ENCODE peak calls at places on chromosomes 13 and 19, in nine cellular contexts. J, Q, T, R, A, M, X, D and U are unnamed samples. For H3K27me3, the result is how much of the 10 kb centered on the place peaks cover.

GRCh38 chr19:10760268-10760944 is 42.5 kb downstream of the DNM2 start:
- DNase-seq in J (no peak), Q (no peak), T (peak), R (no peak), A (no peak), M (peak), X (no peak), D (no peak), U (no peak)

GRCh38 chr13:20960663-20961309 is 58.2 kb upstream of the XPO4 start:
- DNase-seq in J (no peak), Q (no peak), T (no peak), R (no peak), A (no peak), M (peak), X (no peak), D (no peak), U (no peak)

GRCh38 chr13:78826936-78827335 is 168.0 kb upstream of the OBI1 start:
- DNase-seq in J (no peak), Q (no peak), T (no peak), R (no peak), A (no peak), M (no peak), X (no peak), D (no peak), U (no peak)

GRCh38 chr19:45854167-45854778 is 8.7 kb downstream of the SYMPK start:
- DNase-seq in J (no peak), Q (no peak), T (no peak), R (no peak), A (no peak), M (no peak), X (peak), D (no peak), U (no peak)

GRCh38 chr13:95784161-95784880 is 107.4 kb downstream of the DNAJC3 start:
- DNase-seq in J (peak), Q (no peak), T (no peak), R (no peak), A (no peak), M (no peak), X (no peak), D (peak), U (no peak)

GRCh38 chr13:64311948-64312347 is 2896.3 kb upstream of the PCDH20 start:
- DNase-seq in J (no peak), Q (no peak), T (no peak), R (no peak), A (no peak), M (no peak), X (no peak), D (no peak), U (no peak)

GRCh38 chr13:105979131-105979530 is 556.3 kb downstream of the EFNB2 start:
- DNase-seq in J (no peak), Q (no peak), T (no peak), R (no peak), A (no peak), M (no peak), X (no peak), D (peak), U (no peak)

GRCh38 chr19:52148256-52148655 is 8.5 kb upstream of the ZNF616 start:
- DNase-seq in J (no peak), Q (no peak), T (no peak), R (no peak), A (no peak), M (no peak), X (no peak), D (no peak), U (no peak)

GRCh38 chr19:19372656-19373416 is 32.6 kb upstream of the GATAD2A start:
- DNase-seq in J (no peak), Q (peak), T (peak), R (no peak), A (peak), M (peak), X (no peak), D (no peak), U (peak)

GRCh38 chr19:39277598-39277997 is 9.4 kb downstream of the IFNL2 start:
- DNase-seq in J (no peak), Q (no peak), T (no peak), R (no peak), A (no peak), M (no peak), X (no peak), D (no peak), U (peak)

GRCh38 chr13:47628666-47629065 is 372.4 kb downstream of the SUCLA2 start:
- DNase-seq in J (no peak), Q (no peak), T (no peak), R (no peak), A (no peak), M (no peak), X (no peak), D (no peak), U (no peak)

GRCh38 chr13:36288794-36289391 is 8.7 kb downstream of the CCDC169 start:
- DNase-seq in J (no peak), Q (no peak), T (no peak), R (no peak), A (no peak), M (no peak), X (no peak), D (no peak), U (no peak)

GRCh38 chr13:69178000-69178399 is 929.6 kb upstream of the ATXN8OS start:
- DNase-seq in J (no peak), Q (no peak), T (no peak), R (no peak), A (no peak), M (no peak), X (no peak), D (no peak), U (no peak)

GRCh38 chr13:30257433-30258099 is 49.8 kb downstream of the KATNAL1 start:
- DNase-seq in J (no peak), Q (peak), T (no peak), R (no peak), A (no peak), M (no peak), X (peak), D (no peak), U (no peak)

GRCh38 chr19:18915639-18916038 is 3.5 kb downstream of the COPE start:
- DNase-seq in J (no peak), Q (peak), T (peak), R (peak), A (no peak), M (peak), X (peak), D (no peak), U (no peak)

GRCh38 chr13:22944378-22944777 is 236.4 kb upstream of the SGCG start:
- DNase-seq in J (no peak), Q (peak), T (no peak), R (no peak), A (no peak), M (no peak), X (no peak), D (no peak), U (no peak)

GRCh38 chr19:41323430-41324125 is 13.6 kb downstream of the CCDC97 start:
- DNase-seq in J (peak), Q (peak), T (no peak), R (no peak), A (peak), M (peak), X (peak), D (no peak), U (no peak)

GRCh38 chr19:41377977-41378707 is 1.8 kb downstream of the TMEM91 start:
- DNase-seq in J (no peak), Q (peak), T (no peak), R (no peak), A (no peak), M (no peak), X (peak), D (no peak), U (no peak)

GRCh38 chr13:57634829-57635165 is 3.3 kb downstream of the PCDH17 start:
- DNase-seq in J (no peak), Q (peak), T (no peak), R (peak), A (no peak), M (no peak), X (peak), D (no peak), U (no peak)

GRCh38 chr13:89066868-89067466 is 1395.8 kb downstream of the SLITRK5 start:
- DNase-seq in J (no peak), Q (peak), T (no peak), R (no peak), A (no peak), M (peak), X (peak), D (peak), U (peak)

GRCh38 chr19:49421039-49421877 is 2.0 kb downstream of the PTH2 start:
- DNase-seq in J (no peak), Q (peak), T (no peak), R (peak), A (no peak), M (peak), X (peak), D (no peak), U (peak)

GRCh38 chr19:49423985-49424303 is 703 bp upstream of the PTH2 start:
- DNase-seq in J (no peak), Q (no peak), T (no peak), R (no peak), A (no peak), M (no peak), X (no peak), D (no peak), U (no peak)

GRCh38 chr19:49421878-49422202 is 1.4 kb downstream of the PTH2 start:
- DNase-seq in J (no peak), Q (no peak), T (no peak), R (no peak), A (no peak), M (no peak), X (peak), D (no peak), U (no peak)

GRCh38 chr19:49423278-49423984 is at the start of gene PTH2:
- DNase-seq in J (no peak), Q (no peak), T (no peak), R (no peak), A (no peak), M (no peak), X (no peak), D (no peak), U (no peak)

GRCh38 chr19:49422407-49423277 is 599 bp downstream of the PTH2 start:
- DNase-seq in J (no peak), Q (peak), T (no peak), R (peak), A (no peak), M (no peak), X (peak), D (no peak), U (no peak)
- H3K27me3 ChIP-seq in J (half or more), Q (under half), T (half or more), R (half or more), A (under half), M (half or more), X (half or more), D (half or more), U (under half)

DNA sequence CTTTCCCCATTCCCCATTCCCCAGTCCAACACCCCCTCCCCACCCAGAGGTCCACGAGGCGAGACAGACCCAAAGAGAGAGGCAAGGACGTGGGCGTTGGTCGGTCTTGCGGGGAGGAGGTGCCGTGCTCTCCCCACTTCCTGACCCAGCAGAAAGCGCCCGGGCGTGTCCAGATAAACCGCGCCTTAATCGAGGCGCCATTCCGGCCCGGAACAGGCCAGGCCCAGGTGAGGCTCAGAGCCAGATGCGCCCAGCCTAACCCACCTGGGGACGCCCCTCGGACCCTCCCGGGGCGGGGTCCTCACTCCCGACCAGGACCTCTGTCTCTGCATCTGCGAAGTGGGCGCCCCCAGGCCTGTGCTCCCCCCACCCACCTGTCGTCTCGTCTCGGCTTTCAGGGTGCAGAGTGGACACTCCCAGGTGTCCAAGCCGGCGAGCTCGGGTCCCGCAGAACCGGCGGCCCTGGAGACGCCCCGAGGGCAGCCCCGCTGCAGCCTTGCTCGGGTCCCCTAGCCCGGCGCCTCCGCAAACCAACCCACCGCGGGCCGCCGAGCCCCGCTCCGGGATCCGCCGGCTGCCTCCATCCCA is 5.1 kb upstream of the ONECUT3 start:
- DNase-seq in J (no peak), Q (no peak), T (no peak), R (no peak), A (no peak), M (peak), X (peak), D (peak), U (no peak)
- H3K27me3 ChIP-seq in J (half or more), Q (half or more), T (half or more), R (half or more), A (under half), M (half or more), X (half or more), D (half or more), U (under half)

GRCh38 chr19:50908311-50908710 is 2.9 kb downstream of the KLK4 start:
- DNase-seq in J (no peak), Q (no peak), T (no peak), R (no peak), A (no peak), M (no peak), X (peak), D (no peak), U (no peak)

GRCh38 chr19:50910722-50911121 is 473 bp downstream of the KLK4 start:
- DNase-seq in J (no peak), Q (no peak), T (no peak), R (no peak), A (no peak), M (no peak), X (no peak), D (no peak), U (no peak)

GRCh38 chr19:50909240-50910070 is 1.7 kb downstream of the KLK4 start:
- DNase-seq in J (no peak), Q (peak), T (no peak), R (no peak), A (no peak), M (peak), X (peak), D (no peak), U (no peak)

GRCh38 chr19:50902640-50903039 is 8.6 kb downstream of the KLK4 start:
- DNase-seq in J (no peak), Q (no peak), T (no peak), R (no peak), A (no peak), M (no peak), X (no peak), D (no peak), U (no peak)

DNA sequence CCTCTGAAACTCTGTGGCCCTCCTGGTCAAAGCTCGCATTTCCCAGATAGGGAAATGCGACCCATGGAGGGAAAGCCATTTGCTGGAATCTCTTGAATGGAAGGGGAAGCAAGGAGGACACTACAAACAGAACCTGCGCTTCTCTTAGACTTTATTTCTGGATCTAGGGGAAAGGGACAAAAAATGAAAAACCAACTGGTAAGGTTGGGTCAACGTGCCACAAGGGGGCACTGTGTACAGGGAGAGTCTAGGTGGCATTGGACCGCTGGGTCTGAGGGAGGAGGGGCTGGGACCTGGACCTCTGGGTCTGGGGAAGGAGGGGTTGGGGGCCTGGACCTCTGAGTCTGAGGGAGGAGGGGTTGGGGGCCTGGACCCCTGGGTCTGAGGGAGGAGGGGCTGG is 5.0 kb downstream of the KLK4 start:
- DNase-seq in J (no peak), Q (peak), T (peak), R (no peak), A (no peak), M (peak), X (peak), D (no peak), U (no peak)
- H3K27me3 ChIP-seq in J (under half), Q (under half), T (half or more), R (half or more), A (under half), M (under half), X (under half), D (half or more), U (under half)

DNA sequence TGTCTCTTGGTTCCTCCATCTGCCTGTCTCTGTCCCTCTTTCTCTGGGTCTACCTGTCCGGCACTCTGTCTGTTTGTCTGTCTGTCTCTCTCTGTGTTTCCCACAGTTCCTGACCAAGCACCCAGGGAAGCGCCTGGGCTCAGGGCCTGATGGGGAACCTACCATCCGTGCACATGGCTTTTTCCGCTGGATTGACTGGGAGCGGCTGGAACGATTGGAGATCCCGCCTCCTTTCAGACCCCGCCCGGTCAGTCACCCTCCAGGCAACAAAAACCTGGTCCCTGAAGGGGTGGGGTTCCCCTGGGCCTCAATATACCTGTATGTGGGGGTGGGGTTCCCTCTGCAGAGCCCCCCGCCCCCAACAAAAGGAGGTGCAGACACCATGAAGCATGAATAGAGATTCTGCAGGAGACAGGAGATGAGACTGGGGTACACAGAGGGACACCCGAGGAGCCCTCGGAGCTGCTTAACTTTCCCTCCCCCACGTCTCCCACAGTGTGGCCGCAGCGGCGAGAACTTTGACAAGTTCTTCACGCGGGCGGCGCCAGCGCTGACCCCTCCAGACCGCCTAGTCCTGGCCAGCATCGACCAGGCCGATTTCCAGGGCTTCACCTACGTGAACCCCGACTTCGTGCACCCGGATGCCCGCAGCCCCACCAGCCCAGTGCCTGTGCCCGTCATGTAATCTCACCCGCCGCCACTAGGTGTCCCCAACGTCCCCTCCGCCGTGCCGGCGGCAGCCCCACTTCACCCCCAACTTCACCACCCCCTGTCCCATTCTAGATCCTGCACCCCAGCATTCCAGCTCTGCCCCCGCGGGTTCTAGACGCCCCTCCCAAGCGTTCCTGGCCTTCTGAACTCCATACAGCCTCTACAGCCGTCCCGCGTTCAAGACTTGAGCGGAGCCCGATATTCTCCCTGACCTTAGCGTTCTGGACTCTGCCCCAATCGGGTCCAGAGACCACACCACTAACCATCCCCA is 2.6 kb upstream of the CACNG7 start:
- DNase-seq in J (no peak), Q (peak), T (peak), R (peak), A (no peak), M (peak), X (peak), D (no peak), U (peak)
- H3K27me3 ChIP-seq in J (under half), Q (under half), T (half or more), R (under half), A (under half), M (half or more), X (half or more), D (half or more), U (under half)

GRCh38 chr19:30233375-30233774 is 138.8 kb upstream of the ZNF536 start:
- DNase-seq in J (no peak), Q (no peak), T (no peak), R (no peak), A (no peak), M (no peak), X (no peak), D (no peak), U (no peak)
- H3K27me3 ChIP-seq in J (under half), Q (under half), T (under half), R (under half), A (under half), M (half or more), X (under half), D (under half), U (under half)

DNA sequence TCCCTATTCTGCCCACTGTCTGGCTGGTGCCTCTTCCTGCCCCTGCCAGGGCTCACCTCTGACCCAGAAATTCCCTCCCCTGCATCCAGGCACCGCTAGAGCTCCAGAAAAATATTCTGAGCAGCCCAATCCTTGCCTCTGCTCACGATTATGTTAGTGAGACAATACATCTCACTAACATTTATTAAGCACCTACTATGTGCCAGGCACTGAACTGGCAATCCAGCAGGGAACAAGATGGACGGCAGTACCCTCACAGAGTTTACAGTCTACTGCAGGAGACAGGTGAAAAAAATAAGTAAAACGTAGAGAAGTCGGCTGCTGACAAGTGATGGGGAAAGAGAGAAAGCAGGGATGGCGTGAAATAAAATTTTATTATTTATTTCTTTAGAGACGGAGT is 5.5 kb downstream of the TINCR start:
- DNase-seq in J (no peak), Q (no peak), T (no peak), R (no peak), A (no peak), M (no peak), X (no peak), D (no peak), U (no peak)
- H3K27me3 ChIP-seq in J (half or more), Q (under half), T (under half), R (under half), A (under half), M (half or more), X (under half), D (under half), U (under half)

GRCh38 chr19:3283886-3284657 is 59.6 kb downstream of the CELF5 start:
- DNase-seq in J (no peak), Q (no peak), T (no peak), R (no peak), A (no peak), M (no peak), X (peak), D (no peak), U (no peak)

GRCh38 chr19:3283246-3283751 is 58.8 kb downstream of the CELF5 start:
- DNase-seq in J (no peak), Q (no peak), T (no peak), R (no peak), A (no peak), M (no peak), X (no peak), D (no peak), U (no peak)

GRCh38 chr19:3287814-3288213 is 63.4 kb downstream of the CELF5 start:
- DNase-seq in J (no peak), Q (no peak), T (no peak), R (no peak), A (no peak), M (no peak), X (no peak), D (no peak), U (no peak)

GRCh38 chr19:3284759-3285646 is 60.5 kb downstream of the CELF5 start:
- DNase-seq in J (peak), Q (peak), T (peak), R (no peak), A (no peak), M (peak), X (peak), D (peak), U (peak)

GRCh38 chr19:3285647-3286176 is 61.3 kb downstream of the CELF5 start:
- DNase-seq in J (no peak), Q (peak), T (peak), R (no peak), A (no peak), M (no peak), X (peak), D (no peak), U (no peak)
- H3K27me3 ChIP-seq in J (under half), Q (under half), T (under half), R (under half), A (under half), M (half or more), X (under half), D (under half), U (under half)

GRCh38 chr19:1136201-1136600 is 32.4 kb downstream of the GPX4 start:
- DNase-seq in J (no peak), Q (no peak), T (no peak), R (no peak), A (no peak), M (peak), X (no peak), D (no peak), U (no peak)
- H3K27me3 ChIP-seq in J (under half), Q (under half), T (under half), R (under half), A (under half), M (under half), X (under half), D (under half), U (under half)